ENCODE peak calls at places on chromosomes 12 and 14, in nine cellular contexts. X is stomach, Y is H54, L is heart left ventricle, P is uterus, F is body of pancreas, W is GM12892, V is HepG2, Z is ovary. M is an unnamed sample.

GRCh38 chr14:102902523-102903247 is 19.8 kb upstream of the AMN start:
- DNase-seq in X (no peak), Y (no peak), L (no peak), P (no peak), F (no peak), W (no peak), V (no peak), Z (no peak), M (no peak)

GRCh38 chr12:121697093-121697698 is 15.4 kb upstream of the TMEM120B start:
- DNase-seq in X (no peak), Y (no peak), L (no peak), P (no peak), F (peak; percentile 58), W (no peak), V (peak; percentile 53), Z (no peak), M (no peak)

GRCh38 chr12:95202691-95203476 is 14.4 kb downstream of the FGD6 start:
- DNase-seq in X (no peak), Y (no peak), L (no peak), P (no peak), F (no peak), W (no peak), V (no peak), Z (no peak), M (no peak)

GRCh38 chr14:72558721-72559120 is 335.2 kb downstream of the DPF3 start:
- DNase-seq in X (no peak), Y (peak; percentile 50), L (no peak), P (no peak), F (no peak), W (no peak), V (no peak), Z (no peak), M (no peak)

GRCh38 chr12:52137746-52138145 is 54.1 kb downstream of the KRT80 start:
- DNase-seq in X (no peak), Y (no peak), L (peak; percentile 40), P (no peak), F (no peak), W (no peak), V (no peak), Z (peak; percentile 13), M (no peak)

GRCh38 chr12:48717252-48717695 is 767 bp upstream of the CCNT1 start:
- DNase-seq in X (no peak), Y (no peak), L (no peak), P (no peak), F (no peak), W (no peak), V (no peak), Z (no peak), M (no peak)

GRCh38 chr14:35332517-35333346 is 40.5 kb downstream of the PSMA6 start:
- DNase-seq in X (peak; percentile 40), Y (peak; percentile 38), L (no peak), P (no peak), F (no peak), W (no peak), V (no peak), Z (no peak), M (no peak)

GRCh38 chr12:132397152-132397933 is 68.0 kb upstream of the GALNT9 start:
- DNase-seq in X (no peak), Y (no peak), L (peak; percentile 34), P (no peak), F (no peak), W (no peak), V (no peak), Z (no peak), M (no peak)

GRCh38 chr14:68182492-68182891 is 362.9 kb downstream of the RAD51B start:
- DNase-seq in X (no peak), Y (no peak), L (no peak), P (no peak), F (no peak), W (no peak), V (no peak), Z (no peak), M (no peak)

GRCh38 chr14:60002819-60003492 is 83.0 kb downstream of the LRRC9 start:
- DNase-seq in X (peak; percentile 59), Y (no peak), L (peak; percentile 81), P (peak; percentile 16), F (peak; percentile 85), W (no peak), V (peak; percentile 0), Z (no peak), M (peak; percentile 81)

GRCh38 chr12:56358836-56359532 is 923 bp downstream of the STAT2 start:
- DNase-seq in X (no peak), Y (no peak), L (no peak), P (no peak), F (peak; percentile 34), W (no peak), V (no peak), Z (no peak), M (peak; percentile 58)

GRCh38 chr14:104680056-104680805 is 9.2 kb upstream of the INF2 start:
- DNase-seq in X (peak; percentile 77), Y (peak; percentile 88), L (peak; percentile 57), P (peak; percentile 74), F (peak; percentile 53), W (no peak), V (no peak), Z (peak; percentile 39), M (peak; percentile 89)

GRCh38 chr12:19144287-19144686 is 14.8 kb downstream of the PLEKHA5 start:
- DNase-seq in X (no peak), Y (no peak), L (no peak), P (no peak), F (no peak), W (no peak), V (no peak), Z (no peak), M (no peak)

GRCh38 chr12:128531153-128531552 is 264.2 kb downstream of the TMEM132C start:
- DNase-seq in X (no peak), Y (no peak), L (no peak), P (no peak), F (no peak), W (no peak), V (no peak), Z (no peak), M (no peak)

GRCh38 chr12:78562358-78563205 is 302.0 kb upstream of the SYT1 start:
- DNase-seq in X (no peak), Y (no peak), L (no peak), P (no peak), F (no peak), W (no peak), V (peak; percentile 1), Z (no peak), M (no peak)

GRCh38 chr14:80587096-80587724 is 354.3 kb downstream of the CEP128 start:
- DNase-seq in X (no peak), Y (no peak), L (no peak), P (no peak), F (peak; percentile 11), W (no peak), V (peak; percentile 30), Z (no peak), M (no peak)

GRCh38 chr12:50162225-50162624 is 4.9 kb downstream of the CERS5 start:
- DNase-seq in X (no peak), Y (no peak), L (no peak), P (no peak), F (no peak), W (no peak), V (no peak), Z (no peak), M (no peak)

GRCh38 chr14:51652168-51653095 is 722 bp downstream of the FRMD6 start:
- DNase-seq in X (peak; percentile 38), Y (no peak), L (peak; percentile 74), P (peak; percentile 65), F (peak; percentile 27), W (peak; percentile 34), V (no peak), Z (peak; percentile 71), M (peak; percentile 94)
- TF ChIP-seq POLR2A in X (no peak), Y (no peak), L (no peak), P (no peak), F (no peak), W (no peak), V (no peak), Z (no peak), M (no peak)

DNA sequence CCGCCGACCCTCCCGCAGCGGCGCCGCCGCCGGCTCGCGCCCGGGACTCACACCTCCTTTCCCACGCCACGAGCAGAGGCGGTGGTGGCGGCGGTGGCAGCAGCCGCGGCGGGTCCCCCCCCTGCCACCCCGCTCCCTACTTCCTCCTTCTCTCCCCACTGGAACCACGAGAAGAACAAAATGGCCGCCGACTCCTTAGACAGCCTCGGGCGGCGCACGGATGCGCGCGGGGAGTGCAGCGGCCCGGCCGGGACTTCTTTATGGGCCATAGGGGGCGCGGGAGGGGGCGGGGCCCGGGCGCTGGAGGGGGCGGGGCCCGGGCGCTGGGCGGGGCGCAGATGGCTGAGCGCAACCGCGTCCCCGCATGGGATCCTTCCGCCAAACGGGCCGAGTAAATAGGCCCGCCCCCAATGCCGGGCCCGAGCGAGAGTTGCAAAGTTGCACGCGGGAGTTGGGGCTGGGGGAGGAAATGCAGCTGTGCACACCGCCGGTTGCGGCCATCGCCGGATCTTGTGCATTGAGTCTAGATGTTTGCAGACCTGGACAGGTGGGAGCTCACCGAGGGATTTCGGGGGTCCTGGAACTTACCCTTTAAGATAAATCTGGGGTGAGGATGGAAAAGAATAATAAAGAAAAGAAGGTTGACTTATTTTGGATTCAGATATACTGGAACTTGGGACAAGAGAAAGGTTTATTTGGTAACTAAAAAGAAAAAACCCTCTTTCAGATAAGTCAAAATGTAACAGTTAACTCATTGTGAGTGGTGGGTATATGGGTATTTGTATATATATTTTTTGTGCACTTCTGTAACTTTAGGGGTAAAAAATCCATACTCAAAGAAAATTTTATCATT is at the start of gene PPP1CC:
- DNase-seq in X (peak; percentile 95), Y (peak; percentile 79), L (peak; percentile 97), P (peak; percentile 93), F (peak; percentile 96), W (peak; percentile 76), V (peak; percentile 88), Z (peak; percentile 95), M (peak; percentile 93)
- TF ChIP-seq POLR2A in X (no peak), Y (peak; percentile 82), L (peak; percentile 79), P (peak; percentile 79), F (peak; percentile 77), W (peak; percentile 89), V (peak; percentile 72), Z (peak; percentile 79), M (peak; percentile 68)

GRCh38 chr14:91317381-91318313 is 73.1 kb upstream of the GPR68 start:
- DNase-seq in X (peak; percentile 83), Y (no peak), L (peak; percentile 94), P (peak; percentile 57), F (peak; percentile 65), W (no peak), V (no peak), Z (peak; percentile 83), M (peak; percentile 44)
- TF ChIP-seq POLR2A in X (no peak), Y (no peak), L (no peak), P (no peak), F (no peak), W (no peak), V (no peak), Z (no peak), M (no peak)

GRCh38 chr14:90522585-90523191 is 125.9 kb downstream of the CALM1 start:
- DNase-seq in X (peak; percentile 67), Y (peak; percentile 82), L (no peak), P (peak; percentile 80), F (peak; percentile 58), W (no peak), V (no peak), Z (peak; percentile 89), M (no peak)
- TF ChIP-seq POLR2A in X (no peak), Y (peak; percentile 24), L (no peak), P (no peak), F (no peak), W (no peak), V (no peak), Z (no peak), M (no peak)

GRCh38 chr12:7123806-7124519 is 4.7 kb downstream of the RBP5 start:
- DNase-seq in X (no peak), Y (no peak), L (no peak), P (no peak), F (no peak), W (no peak), V (peak; percentile 80), Z (peak; percentile 35), M (no peak)
- TF ChIP-seq POLR2A in X (no peak), Y (no peak), L (no peak), P (no peak), F (no peak), W (no peak), V (peak; percentile 84), Z (no peak), M (no peak)

M was measured in lower leg skin.